ENCODE peak calls at places on chromosomes 4 and X, in four cellular contexts. L is HCT116, K is GM23248, Z is mesendoderm. N is an unnamed sample.

GRCh38 chr4:93103042-93103441 is 725.5 kb upstream of the ATOH1 start:
- DNase-seq in L (no peak), K (no peak), Z (peak), N (no peak)

GRCh38 chrX:124388562-124388961 is 42.2 kb downstream of the SH2D1A start:
- DNase-seq in L (peak), K (peak), Z (peak), N (peak)

GRCh38 chr4:108036252-108036651 is 46.6 kb downstream of the HADH start:
- DNase-seq in L (no peak), K (no peak), Z (no peak), N (peak)

GRCh38 chrX:143429021-143429570 is 88.2 kb downstream of the SPANXN3 start:
- DNase-seq in L (no peak), K (no peak), Z (no peak), N (no peak)

GRCh38 chr4:185201983-185202962 is 1.5 kb downstream of the CFAP97 start:
- DNase-seq in L (no peak), K (peak), Z (peak), N (no peak)

GRCh38 chr4:21699437-21699836 is 249.1 kb downstream of the KCNIP4 start:
- DNase-seq in L (no peak), K (no peak), Z (peak), N (no peak)

GRCh38 chr4:16916719-16917337 is 18.4 kb upstream of the LDB2 start:
- DNase-seq in L (peak), K (peak), Z (peak), N (peak)

GRCh38 chrX:152405561-152405960 is 45.6 kb downstream of the GABRA3 start:
- DNase-seq in L (no peak), K (no peak), Z (peak), N (no peak)

GRCh38 chrX:16653424-16653823 is 3.5 kb downstream of the S100G start:
- DNase-seq in L (no peak), K (peak), Z (no peak), N (no peak)

GRCh38 chrX:10414872-10415703 is 205.3 kb downstream of the MID1 start:
- DNase-seq in L (no peak), K (peak), Z (no peak), N (no peak)

GRCh38 chr4:61380865-61381264 is 180.7 kb downstream of the ADGRL3 start:
- DNase-seq in L (no peak), K (no peak), Z (peak), N (no peak)

GRCh38 chrX:21509912-21510311 is 135.7 kb downstream of the CNKSR2 start:
- DNase-seq in L (no peak), K (peak), Z (no peak), N (no peak)

GRCh38 chr4:183430317-183430986 is 14.0 kb upstream of the CDKN2AIP start:
- DNase-seq in L (no peak), K (no peak), Z (peak), N (peak)

GRCh38 chrX:18574591-18574990 is 97.3 kb downstream of the RS1 start:
- DNase-seq in L (no peak), K (peak), Z (no peak), N (no peak)

GRCh38 chr4:40648141-40648540 is 18.5 kb upstream of the RBM47 start:
- DNase-seq in L (no peak), K (no peak), Z (no peak), N (no peak)

GRCh38 chrX:148372925-148373324 is 127.5 kb upstream of the AFF2 start:
- DNase-seq in L (no peak), K (no peak), Z (no peak), N (no peak)
- H3K4me2 ChIP-seq in L (no peak), K (no peak), Z (no peak), N (no peak)

DNA sequence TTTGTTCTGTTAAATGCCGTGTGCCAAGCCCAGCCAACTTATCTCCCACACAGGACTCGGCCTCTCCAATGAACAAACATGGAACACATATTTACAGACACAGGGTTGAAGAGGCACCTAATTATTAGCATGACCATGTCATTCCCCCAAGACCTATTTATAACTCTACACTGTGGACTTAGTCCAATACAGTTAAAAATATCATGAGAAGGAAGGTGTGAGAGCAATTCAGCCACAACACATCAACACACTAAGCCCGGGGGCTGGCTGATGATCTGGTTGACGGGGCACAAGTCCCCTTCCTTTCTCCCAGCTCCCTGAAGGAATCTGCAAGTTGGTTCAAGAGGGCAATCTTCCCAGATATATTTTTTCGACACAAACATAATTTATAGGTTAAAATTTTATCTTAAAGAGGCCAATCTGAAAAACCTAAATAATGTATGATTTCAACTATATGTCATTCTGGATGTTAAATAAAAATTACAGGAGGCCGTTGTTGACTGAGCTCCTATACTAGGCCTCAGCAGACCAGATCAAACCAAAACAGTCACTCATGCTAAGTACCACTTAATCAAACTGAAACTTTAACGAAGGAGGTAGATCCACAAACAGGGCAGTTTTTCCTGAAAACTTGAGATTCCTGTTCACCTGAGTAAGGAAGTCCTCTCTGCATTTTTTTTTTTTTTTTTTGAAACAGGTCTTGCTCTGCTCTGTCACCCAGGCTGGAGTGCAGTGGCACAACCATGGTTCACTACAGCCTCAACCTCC is 27.9 kb downstream of the MANBA start:
- DNase-seq in L (no peak), K (no peak), Z (no peak), N (no peak)
- H3K4me2 ChIP-seq in L (no peak), K (no peak), Z (no peak), N (no peak)

GRCh38 chr4:176579233-176579632 is 213.5 kb downstream of the VEGFC start:
- DNase-seq in L (no peak), K (no peak), Z (peak), N (no peak)

GRCh38 chr4:176587920-176588319 is 204.8 kb downstream of the VEGFC start:
- DNase-seq in L (no peak), K (peak), Z (no peak), N (no peak)

GRCh38 chr4:176583278-176583677 is 209.4 kb downstream of the VEGFC start:
- DNase-seq in L (no peak), K (no peak), Z (no peak), N (no peak)

GRCh38 chr4:176588436-176588835 is 204.3 kb downstream of the VEGFC start:
- DNase-seq in L (no peak), K (no peak), Z (peak), N (no peak)

GRCh38 chr4:176584031-176584430 is 208.7 kb downstream of the VEGFC start:
- DNase-seq in L (no peak), K (peak), Z (no peak), N (no peak)
- H3K4me2 ChIP-seq in L (no peak), K (no peak), Z (no peak), N (no peak)

DNA sequence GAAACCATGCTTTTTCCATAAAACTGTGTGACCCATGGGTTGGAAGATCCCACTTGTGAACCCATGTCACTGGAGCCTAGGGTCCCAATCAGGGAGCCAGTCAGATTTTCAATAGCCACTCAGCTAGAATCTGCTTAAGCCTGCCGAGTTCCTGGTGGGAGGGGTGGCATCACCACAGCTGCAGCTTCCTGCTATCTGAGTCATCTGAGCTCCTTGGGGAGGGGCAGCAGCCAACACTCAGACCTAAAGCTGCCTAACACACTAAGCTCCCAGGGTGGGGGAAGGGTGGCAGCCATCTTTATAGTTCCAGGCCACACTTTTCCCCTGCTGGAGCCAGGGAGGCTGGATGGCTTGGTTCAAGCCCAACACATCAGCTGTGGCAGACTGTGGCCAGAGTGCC is 350.1 kb downstream of the C4orf33 start:
- DNase-seq in L (peak), K (no peak), Z (peak), N (peak)
- H3K4me2 ChIP-seq in L (peak), K (no peak), Z (no peak), N (no peak)

DNA sequence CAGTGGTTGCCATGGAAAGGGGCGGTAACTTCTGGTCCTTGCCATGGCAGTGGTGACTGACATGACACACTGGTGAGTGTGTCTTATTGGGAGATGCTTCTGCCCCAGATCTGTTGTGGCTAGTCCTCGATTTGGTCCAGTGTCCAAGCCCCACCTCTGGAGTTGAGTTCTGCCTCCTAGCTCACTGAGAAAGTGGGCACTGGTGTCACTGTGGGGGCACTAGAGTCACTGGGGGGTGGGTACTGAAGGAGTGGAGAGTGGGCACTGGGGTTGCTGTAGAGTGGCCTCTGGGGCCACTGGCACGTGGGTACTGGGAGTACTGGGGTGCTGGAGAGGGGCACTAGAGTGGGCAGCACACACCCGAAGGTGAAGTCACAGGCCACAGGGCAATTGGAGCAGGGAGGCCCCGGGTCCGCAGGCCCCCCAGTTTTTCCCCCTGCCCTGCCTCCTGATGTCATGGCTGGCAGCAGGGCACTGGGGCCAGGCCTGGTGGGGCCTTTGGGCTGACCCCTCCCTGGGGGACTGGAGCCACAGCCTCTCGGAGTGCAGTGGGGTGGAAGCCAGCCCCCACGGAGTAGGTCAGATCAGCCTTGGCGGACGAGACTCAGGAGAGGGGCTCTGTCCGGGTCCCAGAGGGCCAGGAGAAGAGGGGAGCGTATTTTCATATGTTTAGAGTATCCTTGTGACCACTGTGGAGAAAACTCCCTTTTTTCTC is 98.7 kb upstream of the NKX1-1 start:
- DNase-seq in L (no peak), K (peak), Z (peak), N (no peak)
- H3K4me2 ChIP-seq in L (no peak), K (no peak), Z (no peak), N (no peak)

GRCh38 chrX:154022716-154023115 is 3.0 kb upstream of the IRAK1 start:
- DNase-seq in L (no peak), K (no peak), Z (no peak), N (no peak)

GRCh38 chrX:154024271-154024670 is 4.6 kb upstream of the IRAK1 start:
- DNase-seq in L (no peak), K (no peak), Z (no peak), N (no peak)

GRCh38 chrX:154025230-154025629 is 5.5 kb upstream of the IRAK1 start:
- DNase-seq in L (no peak), K (peak), Z (no peak), N (no peak)

GRCh38 chrX:154022108-154022507 is 2.4 kb upstream of the IRAK1 start:
- DNase-seq in L (no peak), K (no peak), Z (no peak), N (no peak)

DNA sequence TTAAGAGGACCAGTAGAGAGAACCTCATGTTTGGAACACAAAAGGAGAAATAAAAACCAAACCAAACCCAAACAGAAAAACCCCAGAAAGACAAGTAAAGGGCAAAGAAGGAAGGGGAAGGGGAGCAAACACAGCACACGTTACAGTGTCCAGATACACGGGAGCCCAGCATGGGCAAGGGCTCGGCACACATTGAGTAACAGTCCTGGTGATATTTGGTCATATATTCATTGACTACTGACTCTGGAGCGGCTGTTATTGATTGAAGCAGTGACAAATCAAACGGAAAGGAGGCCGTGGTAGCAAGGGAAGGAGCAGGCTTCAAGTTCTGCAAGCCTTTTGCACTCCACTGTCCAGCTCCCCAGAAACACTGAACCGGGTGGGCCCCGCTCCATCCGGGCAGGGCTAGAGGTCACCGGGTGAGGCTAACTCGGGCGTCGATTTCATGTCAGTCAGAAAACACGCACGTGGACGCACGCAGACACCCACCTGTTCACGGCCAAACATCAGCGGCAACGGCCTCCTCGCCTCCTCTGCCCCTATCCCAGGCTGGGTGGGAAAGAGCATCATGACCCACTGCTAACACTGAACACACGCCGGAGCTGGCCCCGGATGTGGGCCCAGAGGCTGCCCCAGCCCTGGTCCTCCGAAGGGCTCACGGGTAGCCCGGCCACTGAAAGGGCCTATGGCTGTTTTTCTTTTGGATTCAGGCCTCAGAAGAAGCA is 3.7 kb upstream of the IRAK1 start:
- DNase-seq in L (no peak), K (no peak), Z (no peak), N (no peak)
- H3K4me2 ChIP-seq in L (no peak), K (no peak), Z (no peak), N (no peak)

DNA sequence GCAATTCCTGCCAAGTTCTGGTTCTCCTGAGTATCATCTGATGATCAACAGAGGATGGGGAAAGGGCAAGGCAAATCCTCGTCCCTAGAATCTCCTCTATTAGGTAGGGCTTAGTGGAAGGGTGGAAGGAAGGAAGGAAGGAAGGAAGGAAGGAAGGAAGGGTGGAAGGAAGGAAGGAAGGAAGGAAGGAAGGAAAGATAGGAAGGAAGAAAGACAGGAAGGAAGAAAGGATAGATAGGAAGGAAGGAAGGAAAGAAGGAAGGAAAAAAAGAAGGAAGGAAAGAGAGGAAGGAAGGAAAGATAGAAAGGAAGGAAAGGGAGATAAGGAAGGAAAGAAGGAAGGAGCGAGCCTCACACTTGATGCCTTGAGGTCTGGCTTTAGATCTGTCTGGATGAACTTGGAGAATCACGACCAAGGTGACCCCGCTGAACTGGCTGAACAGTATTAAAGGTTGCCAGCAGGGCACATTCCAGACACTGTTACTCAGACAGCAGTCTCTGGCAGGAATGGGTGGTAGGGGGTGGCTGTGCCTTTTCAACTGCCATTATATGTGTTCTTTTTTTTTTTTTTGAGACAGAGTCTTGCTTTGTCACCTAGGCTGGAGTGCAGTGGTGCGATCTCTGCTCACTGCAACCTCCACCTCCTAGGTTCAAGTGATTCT is 57.1 kb downstream of the MAP7D2 start:
- DNase-seq in L (no peak), K (peak), Z (peak), N (no peak)
- H3K4me2 ChIP-seq in L (peak), K (no peak), Z (no peak), N (no peak)

N was measured in DND-41.